ENCODE peak calls at places on chromosome 10, in four cellular contexts. U is NT2/D1, W is IMR-90, D is upper lobe of right lung. C is an unnamed sample. For H3K9me3, the result is how much of the 10 kb centered on the place peaks cover.

GRCh38 chr10:44465430-44466115 is 80.7 kb upstream of the CXCL12 start:
- DNase-seq in W (no peak), U (no peak), D (no peak), C (no peak)

GRCh38 chr10:18162021-18162631 is 21.9 kb downstream of the CACNB2 start:
- DNase-seq in U (no peak), D (no peak), W (no peak), C (no peak)

GRCh38 chr10:23013581-23014335 is 81.6 kb upstream of the MSRB2 start:
- DNase-seq in D (no peak), U (no peak), W (no peak), C (no peak)

GRCh38 chr10:78966182-78966787 is 102.5 kb upstream of the ZMIZ1 start:
- DNase-seq in W (no peak), D (no peak), U (no peak), C (no peak)

GRCh38 chr10:58952747-58953466 is 223.5 kb upstream of the PHYHIPL start:
- DNase-seq in D (no peak), U (no peak), W (peak), C (peak)

GRCh38 chr10:69303632-69304035 is 25.3 kb downstream of the HK1 start:
- DNase-seq in U (no peak), W (peak), D (no peak), C (no peak)

GRCh38 chr10:96683065-96683464 is 37.2 kb downstream of the PIK3AP1 start:
- DNase-seq in W (peak), U (no peak), D (no peak), C (no peak)

GRCh38 chr10:788796-789748 is 99.6 kb upstream of the DIP2C start:
- DNase-seq in U (no peak), D (peak), W (peak), C (peak)

GRCh38 chr10:385571-386300 is 250.5 kb downstream of the ZMYND11 start:
- DNase-seq in U (no peak), D (no peak), W (no peak), C (no peak)

GRCh38 chr10:92238062-92238585 is 52.8 kb downstream of the CPEB3 start:
- DNase-seq in D (no peak), W (no peak), U (no peak), C (no peak)

GRCh38 chr10:5512881-5513698 is 11.7 kb upstream of the CALML3 start:
- DNase-seq in D (peak), W (no peak), U (no peak), C (no peak)

GRCh38 chr10:43120948-43121290 is 17.3 kb upstream of the CSGALNACT2 start:
- DNase-seq in D (peak), W (peak), U (no peak), C (no peak)

GRCh38 chr10:97333351-97333600 is 1.3 kb downstream of the FRAT2 start:
- DNase-seq in D (no peak), W (peak), U (no peak), C (peak)

GRCh38 chr10:123639131-123639530 is 27.0 kb upstream of the GPR26 start:
- DNase-seq in D (no peak), W (no peak), U (no peak), C (no peak)

GRCh38 chr10:50404021-50404823 is 152.9 kb upstream of the ASAH2 start:
- DNase-seq in W (no peak), D (no peak), U (no peak), C (no peak)

GRCh38 chr10:34075269-34075926 is 739.7 kb downstream of the PARD3 start:
- DNase-seq in D (no peak), W (no peak), U (no peak), C (no peak)

GRCh38 chr10:45470098-45471012 is 96.3 kb downstream of the ALOX5 start:
- DNase-seq in W (peak), U (peak), D (no peak), C (peak)

GRCh38 chr10:99276848-99277486 is 41.3 kb upstream of the HPSE2 start:
- DNase-seq in W (peak), U (no peak), D (no peak), C (peak)

GRCh38 chr10:78417425-78418370 is 384.0 kb downstream of the RPS24 start:
- DNase-seq in U (no peak), W (no peak), D (no peak), C (no peak)

GRCh38 chr10:120948889-120949382 is 97.8 kb downstream of the WDR11 start:
- DNase-seq in W (peak), U (peak), D (peak), C (peak)

GRCh38 chr10:16745061-16745460 is 72.2 kb downstream of the RSU1 start:
- DNase-seq in D (no peak), W (no peak), U (no peak), C (no peak)

GRCh38 chr10:111756541-111757061 is 427.0 kb downstream of the GPAM start:
- DNase-seq in U (peak), D (no peak), W (no peak), C (no peak)

GRCh38 chr10:116272497-116273221 is at the start of gene GFRA1:
- DNase-seq in D (no peak), W (peak), U (no peak), C (no peak)

GRCh38 chr10:26832960-26833359 is 27.8 kb downstream of the ABI1 start:
- DNase-seq in U (peak), W (no peak), D (no peak), C (no peak)

GRCh38 chr10:131586958-131587357 is 275.4 kb upstream of the TCERG1L start:
- DNase-seq in D (no peak), W (no peak), U (no peak), C (no peak)

GRCh38 chr10:97230146-97230545 is 44.4 kb upstream of the SLIT1 start:
- DNase-seq in U (no peak), D (no peak), W (peak), C (no peak)

GRCh38 chr10:103845983-103846382 is 9.4 kb downstream of the SH3PXD2A start:
- DNase-seq in W (no peak), U (no peak), D (no peak), C (peak)

GRCh38 chr10:3516191-3516590 is 268.8 kb downstream of the KLF6 start:
- DNase-seq in D (no peak), W (no peak), U (no peak), C (no peak)

GRCh38 chr10:27390681-27391080 is 113.4 kb upstream of the RAB18 start:
- DNase-seq in D (no peak), W (peak), U (no peak), C (no peak)

GRCh38 chr10:59808896-59809643 is 55.8 kb upstream of the MRLN start:
- DNase-seq in D (peak), W (peak), U (peak), C (peak)

GRCh38 chr10:13472359-13472758 is 56.5 kb downstream of the BEND7 start:
- DNase-seq in U (no peak), D (no peak), W (no peak), C (no peak)
- H3K9me3 ChIP-seq in U (under half), D (under half), W (under half), C (under half)

GRCh38 chr10:108082596-108082995 is 918.1 kb upstream of the SORCS1 start:
- DNase-seq in U (no peak), W (no peak), D (no peak), C (no peak)

GRCh38 chr10:108072466-108072865 is 908.0 kb upstream of the SORCS1 start:
- DNase-seq in U (no peak), W (no peak), D (no peak), C (no peak)

GRCh38 chr10:108078263-108078662 is 913.8 kb upstream of the SORCS1 start:
- DNase-seq in D (no peak), W (no peak), U (no peak), C (no peak)
- H3K9me3 ChIP-seq in D (under half), W (under half), U (under half), C (under half)

DNA sequence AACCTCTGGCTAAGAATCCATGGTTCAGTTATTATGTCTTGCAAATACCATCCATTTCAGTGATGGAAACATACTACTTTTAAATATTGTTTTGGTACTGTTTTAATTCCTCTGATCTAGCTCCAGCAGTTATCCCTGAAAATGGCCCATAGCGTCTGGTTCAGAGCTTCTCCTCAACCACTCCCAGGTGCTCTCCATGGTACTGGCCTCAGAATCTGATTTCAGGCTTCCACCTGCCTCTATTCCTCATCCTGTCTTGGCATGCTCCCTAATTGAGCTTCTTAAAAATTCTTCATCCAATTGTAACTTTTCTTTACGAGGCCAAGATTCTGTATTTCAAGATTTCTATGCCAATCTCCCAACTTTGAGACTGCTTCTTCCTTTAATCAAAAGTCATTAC is 236.3 kb downstream of the HTR7 start:
- DNase-seq in D (no peak), W (peak), U (peak), C (peak)
- H3K9me3 ChIP-seq in D (under half), W (under half), U (under half), C (under half)

GRCh38 chr10:6567203-6567703 is 12.8 kb downstream of the PRKCQ start:
- DNase-seq in W (no peak), U (no peak), D (no peak), C (no peak)
- H3K9me3 ChIP-seq in W (under half), U (under half), D (under half), C (under half)

DNA sequence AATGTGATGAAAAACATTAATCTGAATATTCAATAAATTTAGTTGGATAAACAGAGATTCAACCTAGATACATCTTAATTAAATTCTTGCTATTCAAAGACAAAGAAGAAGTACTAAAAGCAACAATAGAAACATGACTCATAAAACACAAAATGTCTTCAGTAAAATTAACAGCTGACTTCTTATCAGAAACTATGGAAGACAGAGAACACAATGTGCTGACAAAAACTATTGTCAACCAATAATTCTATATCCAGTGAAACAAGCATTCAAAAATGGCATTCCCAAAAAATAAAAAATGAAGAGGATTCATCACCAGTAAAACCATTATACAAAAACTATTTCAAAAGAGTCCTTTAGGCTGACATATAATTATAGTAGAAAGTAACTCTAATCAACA is 400.5 kb upstream of the SORCS1 start:
- DNase-seq in W (no peak), D (no peak), U (no peak), C (no peak)
- H3K9me3 ChIP-seq in W (under half), D (under half), U (under half), C (under half)

GRCh38 chr10:65396997-65397396 is 1528.8 kb upstream of the LRRTM3 start:
- DNase-seq in D (no peak), U (no peak), W (no peak), C (no peak)

GRCh38 chr10:65394898-65395297 is 1530.9 kb upstream of the LRRTM3 start:
- DNase-seq in U (no peak), D (no peak), W (no peak), C (peak)
- H3K9me3 ChIP-seq in U (under half), D (under half), W (under half), C (under half)